ENCODE peak calls at places on chromosomes 2 and 18, in six cellular contexts. One of them, this sample, is unnamed.

GRCh38 chr2:117360586-117360985 is 453.9 kb upstream of the DDX18 start:
- DNase-seq in foreskin fibroblast: no peak
- DNase-seq in fibroblast of the aortic adventitia: no peak
- DNase-seq in psoas muscle: no peak
- DNase-seq in GM06990: no peak
- DNase-seq in HFFc6: no peak
- DNase-seq in this sample: no peak

GRCh38 chr2:109185801-109186570 is 57.0 kb downstream of the SH3RF3 start:
- DNase-seq in foreskin fibroblast: peak
- DNase-seq in fibroblast of the aortic adventitia: peak
- DNase-seq in psoas muscle: peak
- DNase-seq in GM06990: no peak
- DNase-seq in HFFc6: peak
- DNase-seq in this sample: peak

GRCh38 chr2:96154506-96155380 is 9.5 kb upstream of the DUSP2 start:
- DNase-seq in foreskin fibroblast: no peak
- DNase-seq in fibroblast of the aortic adventitia: no peak
- DNase-seq in psoas muscle: no peak
- DNase-seq in GM06990: no peak
- DNase-seq in HFFc6: no peak
- DNase-seq in this sample: no peak

GRCh38 chr2:43233218-43234212 is 7.1 kb upstream of the ZFP36L2 start:
- DNase-seq in foreskin fibroblast: no peak
- DNase-seq in fibroblast of the aortic adventitia: no peak
- DNase-seq in psoas muscle: no peak
- DNase-seq in GM06990: no peak
- DNase-seq in HFFc6: no peak
- DNase-seq in this sample: no peak

GRCh38 chr2:206164261-206164862 is 4.7 kb downstream of the EEF1B2 start:
- DNase-seq in foreskin fibroblast: peak
- DNase-seq in fibroblast of the aortic adventitia: peak
- DNase-seq in psoas muscle: no peak
- DNase-seq in GM06990: no peak
- DNase-seq in HFFc6: peak
- DNase-seq in this sample: peak

GRCh38 chr2:109527846-109528705 is 85.7 kb downstream of the SEPTIN10 start:
- DNase-seq in foreskin fibroblast: no peak
- DNase-seq in fibroblast of the aortic adventitia: no peak
- DNase-seq in psoas muscle: no peak
- DNase-seq in GM06990: no peak
- DNase-seq in HFFc6: no peak
- DNase-seq in this sample: no peak

GRCh38 chr2:28616618-28617017 is 120.8 kb downstream of the PLB1 start:
- DNase-seq in foreskin fibroblast: no peak
- DNase-seq in fibroblast of the aortic adventitia: peak
- DNase-seq in psoas muscle: no peak
- DNase-seq in GM06990: no peak
- DNase-seq in HFFc6: no peak
- DNase-seq in this sample: no peak

GRCh38 chr2:203909192-203909945 is 27.2 kb upstream of the ICOS start:
- DNase-seq in foreskin fibroblast: peak
- DNase-seq in fibroblast of the aortic adventitia: peak
- DNase-seq in psoas muscle: no peak
- DNase-seq in GM06990: no peak
- DNase-seq in HFFc6: peak
- DNase-seq in this sample: peak

GRCh38 chr2:240184198-240184590 is 43.7 kb upstream of the OTOS start:
- DNase-seq in foreskin fibroblast: no peak
- DNase-seq in fibroblast of the aortic adventitia: no peak
- DNase-seq in psoas muscle: no peak
- DNase-seq in GM06990: no peak
- DNase-seq in HFFc6: no peak
- DNase-seq in this sample: no peak

GRCh38 chr2:128404709-128405466 is 86.2 kb upstream of the HS6ST1 start:
- DNase-seq in foreskin fibroblast: no peak
- DNase-seq in fibroblast of the aortic adventitia: no peak
- DNase-seq in psoas muscle: peak
- DNase-seq in GM06990: no peak
- DNase-seq in HFFc6: no peak
- DNase-seq in this sample: no peak

GRCh38 chr2:159140070-159140774 is 146.3 kb downstream of the WDSUB1 start:
- DNase-seq in foreskin fibroblast: peak
- DNase-seq in fibroblast of the aortic adventitia: peak
- DNase-seq in psoas muscle: no peak
- DNase-seq in GM06990: no peak
- DNase-seq in HFFc6: peak
- DNase-seq in this sample: peak

GRCh38 chr2:86068098-86069047 is 37.3 kb downstream of the POLR1A start:
- DNase-seq in foreskin fibroblast: no peak
- DNase-seq in fibroblast of the aortic adventitia: no peak
- DNase-seq in psoas muscle: peak
- DNase-seq in GM06990: peak
- DNase-seq in HFFc6: peak
- DNase-seq in this sample: no peak

GRCh38 chr2:187918996-187919821 is 365.0 kb upstream of the TFPI start:
- DNase-seq in foreskin fibroblast: no peak
- DNase-seq in fibroblast of the aortic adventitia: no peak
- DNase-seq in psoas muscle: no peak
- DNase-seq in GM06990: no peak
- DNase-seq in HFFc6: no peak
- DNase-seq in this sample: no peak

GRCh38 chr18:47331641-47332040 is 80.2 kb upstream of the SKOR2 start:
- DNase-seq in foreskin fibroblast: no peak
- DNase-seq in fibroblast of the aortic adventitia: no peak
- DNase-seq in psoas muscle: no peak
- DNase-seq in GM06990: no peak
- DNase-seq in HFFc6: no peak
- DNase-seq in this sample: no peak

GRCh38 chr2:215431778-215432758 is 3.8 kb downstream of the FN1 start:
- DNase-seq in foreskin fibroblast: no peak
- DNase-seq in fibroblast of the aortic adventitia: peak
- DNase-seq in psoas muscle: no peak
- DNase-seq in GM06990: no peak
- DNase-seq in HFFc6: no peak
- DNase-seq in this sample: no peak

GRCh38 chr2:29189052-29189451 is 73.8 kb downstream of the CLIP4 start:
- DNase-seq in foreskin fibroblast: no peak
- DNase-seq in fibroblast of the aortic adventitia: no peak
- DNase-seq in psoas muscle: no peak
- DNase-seq in GM06990: no peak
- DNase-seq in HFFc6: no peak
- DNase-seq in this sample: no peak

GRCh38 chr18:32093106-32093511 is 1.4 kb downstream of the RNF138 start:
- DNase-seq in foreskin fibroblast: peak
- DNase-seq in fibroblast of the aortic adventitia: peak
- DNase-seq in psoas muscle: peak
- DNase-seq in GM06990: peak
- DNase-seq in HFFc6: peak
- DNase-seq in this sample: peak

GRCh38 chr2:234864518-234864917 is 87.3 kb upstream of the SH3BP4 start:
- DNase-seq in foreskin fibroblast: no peak
- DNase-seq in fibroblast of the aortic adventitia: no peak
- DNase-seq in psoas muscle: no peak
- DNase-seq in GM06990: no peak
- DNase-seq in HFFc6: no peak
- DNase-seq in this sample: no peak

GRCh38 chr2:37295469-37296073 is 29.1 kb downstream of the PRKD3 start:
- DNase-seq in foreskin fibroblast: no peak
- DNase-seq in fibroblast of the aortic adventitia: no peak
- DNase-seq in psoas muscle: no peak
- DNase-seq in GM06990: no peak
- DNase-seq in HFFc6: no peak
- DNase-seq in this sample: no peak

GRCh38 chr18:8948471-8949149 is 153.9 kb upstream of the NDUFV2 start:
- DNase-seq in foreskin fibroblast: peak
- DNase-seq in fibroblast of the aortic adventitia: peak
- DNase-seq in psoas muscle: no peak
- DNase-seq in GM06990: no peak
- DNase-seq in HFFc6: peak
- DNase-seq in this sample: peak

GRCh38 chr18:8949206-8949605 is 153.3 kb upstream of the NDUFV2 start:
- DNase-seq in foreskin fibroblast: peak
- DNase-seq in fibroblast of the aortic adventitia: no peak
- DNase-seq in psoas muscle: no peak
- DNase-seq in GM06990: no peak
- DNase-seq in HFFc6: peak
- DNase-seq in this sample: no peak

GRCh38 chr18:8951491-8951890 is 151.0 kb upstream of the NDUFV2 start:
- DNase-seq in foreskin fibroblast: no peak
- DNase-seq in fibroblast of the aortic adventitia: no peak
- DNase-seq in psoas muscle: no peak
- DNase-seq in GM06990: no peak
- DNase-seq in HFFc6: no peak
- DNase-seq in this sample: no peak

GRCh38 chr18:8952174-8952573 is 150.3 kb upstream of the NDUFV2 start:
- DNase-seq in foreskin fibroblast: no peak
- DNase-seq in fibroblast of the aortic adventitia: no peak
- DNase-seq in psoas muscle: no peak
- DNase-seq in GM06990: no peak
- DNase-seq in HFFc6: no peak
- DNase-seq in this sample: no peak

DNA sequence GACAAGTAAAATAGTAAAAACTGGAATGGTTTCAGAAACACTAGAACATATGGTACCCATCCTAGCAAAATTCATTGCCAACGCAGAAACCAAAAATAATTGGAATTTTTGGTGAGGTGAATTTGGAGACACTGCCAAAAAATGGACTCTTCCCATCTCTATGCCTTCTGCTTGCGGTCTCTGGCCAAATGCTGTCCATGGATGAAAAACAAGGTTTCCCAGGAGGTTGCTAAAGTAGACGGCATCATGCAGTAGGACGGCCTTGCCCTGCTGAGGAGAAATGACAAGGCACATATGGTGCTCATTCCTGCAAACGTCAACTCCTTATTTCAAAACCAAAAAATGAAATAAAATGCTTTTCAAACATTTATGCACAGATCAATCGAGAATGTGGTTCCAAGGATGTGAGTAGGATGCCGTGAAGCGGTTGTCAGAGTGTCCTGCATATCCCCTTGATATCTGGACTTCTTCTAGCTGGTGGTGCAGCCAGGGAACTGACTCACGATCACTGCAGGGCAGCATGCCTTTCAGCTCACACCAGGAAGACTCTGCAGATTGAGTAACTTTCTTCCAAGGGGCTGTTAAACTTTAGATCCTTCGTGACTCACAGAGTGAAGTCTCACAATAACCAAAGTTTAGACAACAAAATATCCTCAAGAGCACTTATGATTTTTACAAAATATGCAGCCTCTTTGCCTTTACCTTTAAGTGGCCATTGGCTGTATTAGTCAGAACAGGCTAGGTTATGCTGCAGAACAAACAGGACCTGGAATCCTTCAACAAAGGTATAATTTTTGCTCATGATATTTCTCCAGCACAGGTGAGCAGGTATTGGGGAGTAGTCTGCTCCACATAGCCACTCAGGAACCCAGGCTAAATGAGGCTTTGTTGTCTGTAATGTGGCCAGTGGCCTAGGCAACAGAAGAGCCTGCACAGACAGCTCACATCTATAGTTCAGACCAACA is 149.4 kb upstream of the NDUFV2 start:
- DNase-seq in foreskin fibroblast: peak
- DNase-seq in fibroblast of the aortic adventitia: peak
- DNase-seq in psoas muscle: no peak
- DNase-seq in GM06990: no peak
- DNase-seq in HFFc6: peak
- DNase-seq in this sample: peak
- TF ChIP-seq CTCF in foreskin fibroblast: peak
- TF ChIP-seq CTCF in fibroblast of the aortic adventitia: peak
- TF ChIP-seq CTCF in psoas muscle: no peak
- TF ChIP-seq CTCF in GM06990: no peak
- TF ChIP-seq CTCF in HFFc6: peak
- TF ChIP-seq CTCF in this sample: no peak

GRCh38 chr2:6917071-6917760 is at the start of gene RNF144A:
- DNase-seq in foreskin fibroblast: peak
- DNase-seq in fibroblast of the aortic adventitia: peak
- DNase-seq in psoas muscle: peak
- DNase-seq in GM06990: peak
- DNase-seq in HFFc6: no peak
- DNase-seq in this sample: no peak
- TF ChIP-seq CTCF in foreskin fibroblast: peak
- TF ChIP-seq CTCF in fibroblast of the aortic adventitia: peak
- TF ChIP-seq CTCF in psoas muscle: peak
- TF ChIP-seq CTCF in GM06990: peak
- TF ChIP-seq CTCF in HFFc6: no peak
- TF ChIP-seq CTCF in this sample: peak

GRCh38 chr2:193778293-193778692 is 1583.6 kb upstream of the TMEFF2 start:
- DNase-seq in foreskin fibroblast: no peak
- DNase-seq in fibroblast of the aortic adventitia: no peak
- DNase-seq in psoas muscle: no peak
- DNase-seq in GM06990: no peak
- DNase-seq in HFFc6: no peak
- DNase-seq in this sample: no peak

DNA sequence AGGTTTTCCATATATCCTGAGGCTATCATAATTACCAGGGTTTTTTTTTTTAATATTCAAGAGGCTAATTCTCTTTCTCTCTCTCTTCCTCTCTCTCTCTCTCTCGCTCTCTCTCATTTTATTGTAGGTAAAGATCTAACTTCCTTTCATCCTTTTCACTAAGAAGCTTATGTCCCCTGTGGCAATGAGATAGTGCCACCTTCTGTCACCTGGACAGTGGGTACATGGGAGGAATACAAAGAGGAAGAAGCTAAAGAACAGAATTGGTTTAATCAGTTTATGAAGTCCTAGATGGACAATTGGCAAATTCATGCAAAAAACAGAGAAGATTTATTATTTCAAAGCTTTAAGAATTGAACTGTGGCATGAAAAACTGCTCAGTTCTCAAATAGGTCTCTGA is 1582.3 kb upstream of the TMEFF2 start:
- DNase-seq in foreskin fibroblast: no peak
- DNase-seq in fibroblast of the aortic adventitia: no peak
- DNase-seq in psoas muscle: no peak
- DNase-seq in GM06990: no peak
- DNase-seq in HFFc6: no peak
- DNase-seq in this sample: no peak
- TF ChIP-seq CTCF in foreskin fibroblast: no peak
- TF ChIP-seq CTCF in fibroblast of the aortic adventitia: no peak
- TF ChIP-seq CTCF in psoas muscle: no peak
- TF ChIP-seq CTCF in GM06990: no peak
- TF ChIP-seq CTCF in HFFc6: no peak
- TF ChIP-seq CTCF in this sample: no peak

GRCh38 chr18:75114231-75114630 is 94.7 kb downstream of the PTGR3 start:
- DNase-seq in foreskin fibroblast: no peak
- DNase-seq in fibroblast of the aortic adventitia: no peak
- DNase-seq in psoas muscle: no peak
- DNase-seq in GM06990: no peak
- DNase-seq in HFFc6: no peak
- DNase-seq in this sample: no peak

GRCh38 chr18:75113455-75113854 is 95.5 kb downstream of the PTGR3 start:
- DNase-seq in foreskin fibroblast: no peak
- DNase-seq in fibroblast of the aortic adventitia: no peak
- DNase-seq in psoas muscle: no peak
- DNase-seq in GM06990: no peak
- DNase-seq in HFFc6: no peak
- DNase-seq in this sample: no peak

GRCh38 chr18:75115514-75115913 is 93.4 kb downstream of the PTGR3 start:
- DNase-seq in foreskin fibroblast: no peak
- DNase-seq in fibroblast of the aortic adventitia: no peak
- DNase-seq in psoas muscle: no peak
- DNase-seq in GM06990: no peak
- DNase-seq in HFFc6: no peak
- DNase-seq in this sample: no peak

GRCh38 chr18:75120521-75120920 is 88.4 kb downstream of the PTGR3 start:
- DNase-seq in foreskin fibroblast: no peak
- DNase-seq in fibroblast of the aortic adventitia: no peak
- DNase-seq in psoas muscle: no peak
- DNase-seq in GM06990: no peak
- DNase-seq in HFFc6: no peak
- DNase-seq in this sample: no peak

GRCh38 chr18:75116809-75117208 is 92.1 kb downstream of the PTGR3 start:
- DNase-seq in foreskin fibroblast: no peak
- DNase-seq in fibroblast of the aortic adventitia: no peak
- DNase-seq in psoas muscle: no peak
- DNase-seq in GM06990: no peak
- DNase-seq in HFFc6: no peak
- DNase-seq in this sample: no peak
- TF ChIP-seq CTCF in foreskin fibroblast: no peak
- TF ChIP-seq CTCF in fibroblast of the aortic adventitia: no peak
- TF ChIP-seq CTCF in psoas muscle: no peak
- TF ChIP-seq CTCF in GM06990: no peak
- TF ChIP-seq CTCF in HFFc6: no peak
- TF ChIP-seq CTCF in this sample: no peak

This sample was measured in MCF 10A.